ENCODE peak calls at places on chromosomes 16 and 17, in seven cellular contexts. T is cardiac muscle cell, K is stomach, W is hepatocyte, J is transverse colon, L is Caco-2, X is coronary artery. Q is an unnamed sample.

GRCh38 chr17:21098934-21099687 is 27.7 kb upstream of the DHRS7B start:
- DNase-seq in T (peak; percentile 72), K (peak; percentile 62), W (peak; percentile 84), J (peak; percentile 56), L (peak; percentile 90), X (no peak), Q (peak; percentile 91)

GRCh38 chr17:41322264-41322902 is 6.9 kb upstream of the KRTAP17-1 start:
- DNase-seq in T (peak; percentile 67), K (no peak), W (peak; percentile 68), J (no peak), L (peak; percentile 35), X (no peak), Q (peak; percentile 49)

GRCh38 chr17:80743181-80743771 is 198.6 kb downstream of the RPTOR start:
- DNase-seq in T (no peak), K (no peak), W (no peak), J (no peak), L (no peak), X (no peak), Q (no peak)

GRCh38 chr16:25045696-25046381 is 30.7 kb upstream of the ARHGAP17 start:
- DNase-seq in T (peak; percentile 32), K (no peak), W (no peak), J (no peak), L (no peak), X (no peak), Q (no peak)

GRCh38 chr17:65174974-65175373 is 37.8 kb downstream of the RGS9 start:
- DNase-seq in T (no peak), K (no peak), W (no peak), J (no peak), L (no peak), X (no peak), Q (no peak)

GRCh38 chr17:78884876-78885667 is 17.9 kb downstream of the CEP295NL start:
- DNase-seq in T (no peak), K (no peak), W (no peak), J (no peak), L (no peak), X (no peak), Q (no peak)

GRCh38 chr17:35743911-35744328 is 9.1 kb downstream of the GAS2L2 start:
- DNase-seq in T (peak; percentile 65), K (no peak), W (peak; percentile 71), J (no peak), L (peak; percentile 70), X (no peak), Q (no peak)

GRCh38 chr17:36743130-36743529 is 141.7 kb downstream of the MRM1 start:
- DNase-seq in T (no peak), K (no peak), W (no peak), J (no peak), L (no peak), X (no peak), Q (no peak)

GRCh38 chr17:70796757-70797156 is 627.4 kb downstream of the KCNJ2 start:
- DNase-seq in T (no peak), K (no peak), W (no peak), J (no peak), L (no peak), X (no peak), Q (no peak)

GRCh38 chr17:5793899-5794298 is 209.6 kb upstream of the NLRP1 start:
- DNase-seq in T (no peak), K (no peak), W (no peak), J (no peak), L (no peak), X (peak; percentile 22), Q (no peak)

GRCh38 chr17:63333869-63334268 is 112.2 kb downstream of the CYB561 start:
- DNase-seq in T (no peak), K (no peak), W (no peak), J (no peak), L (no peak), X (no peak), Q (no peak)

GRCh38 chr17:36496018-36496789 is 9.7 kb downstream of the ZNHIT3 start:
- DNase-seq in T (no peak), K (no peak), W (no peak), J (no peak), L (no peak), X (no peak), Q (no peak)

GRCh38 chr16:57475711-57476339 is 10.5 kb downstream of the DOK4 start:
- DNase-seq in T (peak; percentile 64), K (no peak), W (peak; percentile 78), J (peak; percentile 51), L (peak; percentile 71), X (no peak), Q (peak; percentile 88)

GRCh38 chr17:1255041-1255440 is 15.2 kb upstream of the BHLHA9 start:
- DNase-seq in T (no peak), K (no peak), W (no peak), J (no peak), L (no peak), X (no peak), Q (no peak)

GRCh38 chr16:84606081-84606875 is 11.6 kb downstream of the COTL1 start:
- DNase-seq in T (no peak), K (no peak), W (no peak), J (no peak), L (no peak), X (no peak), Q (no peak)

GRCh38 chr16:3642397-3643094 is 11.9 kb upstream of the DNASE1 start:
- DNase-seq in T (peak; percentile 62), K (peak; percentile 45), W (peak; percentile 88), J (peak; percentile 42), L (peak; percentile 72), X (no peak), Q (peak; percentile 23)

GRCh38 chr16:22225060-22225459 is 19.0 kb downstream of the EEF2K start:
- DNase-seq in T (no peak), K (no peak), W (no peak), J (no peak), L (no peak), X (no peak), Q (no peak)

GRCh38 chr16:28259781-28260150 is 32.6 kb upstream of the SBK1 start:
- DNase-seq in T (no peak), K (no peak), W (no peak), J (no peak), L (no peak), X (no peak), Q (no peak)

GRCh38 chr17:78356163-78356713 is 3.6 kb downstream of the SOCS3 start:
- DNase-seq in T (peak; percentile 71), K (peak; percentile 54), W (peak; percentile 67), J (peak; percentile 81), L (no peak), X (no peak), Q (peak; percentile 93)

GRCh38 chr17:16639438-16639837 is 14.2 kb downstream of the ZNF624 start:
- DNase-seq in T (no peak), K (no peak), W (no peak), J (no peak), L (no peak), X (no peak), Q (no peak)

GRCh38 chr16:73082608-73083007 is 34.7 kb upstream of the ZFHX3 start:
- DNase-seq in T (peak; percentile 91), K (no peak), W (peak; percentile 52), J (no peak), L (no peak), X (no peak), Q (no peak)

GRCh38 chr16:3007957-3008748 is 4.6 kb upstream of the CLDN9 start:
- DNase-seq in T (no peak), K (no peak), W (peak; percentile 76), J (no peak), L (peak; percentile 67), X (no peak), Q (no peak)

GRCh38 chr16:66621973-66622372 is 17.5 kb downstream of the CMTM3 start:
- DNase-seq in T (no peak), K (no peak), W (no peak), J (no peak), L (no peak), X (peak; percentile 57), Q (no peak)

GRCh38 chr17:62854026-62854425 is 45.9 kb upstream of the MARCHF10 start:
- DNase-seq in T (no peak), K (no peak), W (no peak), J (no peak), L (no peak), X (no peak), Q (no peak)

GRCh38 chr16:87830673-87831420 is 38.5 kb downstream of the SLC7A5 start:
- DNase-seq in T (no peak), K (no peak), W (no peak), J (no peak), L (no peak), X (no peak), Q (no peak)

GRCh38 chr16:69532761-69533459 is 32.9 kb upstream of the NFAT5 start:
- DNase-seq in T (no peak), K (no peak), W (no peak), J (no peak), L (no peak), X (no peak), Q (no peak)
- TF ChIP-seq CTCF in T (no peak), K (no peak), W (no peak), J (no peak), L (no peak), X (no peak), Q (no peak)

GRCh38 chr16:58494981-58495860 is 4.7 kb upstream of the NDRG4 start:
- DNase-seq in T (peak; percentile 97), K (peak; percentile 57), W (peak; percentile 92), J (peak; percentile 43), L (peak; percentile 87), X (no peak), Q (peak; percentile 92)
- TF ChIP-seq CTCF in T (peak; percentile 80), K (no peak), W (peak; percentile 42), J (no peak), L (peak; percentile 40), X (no peak), Q (no peak)

DNA sequence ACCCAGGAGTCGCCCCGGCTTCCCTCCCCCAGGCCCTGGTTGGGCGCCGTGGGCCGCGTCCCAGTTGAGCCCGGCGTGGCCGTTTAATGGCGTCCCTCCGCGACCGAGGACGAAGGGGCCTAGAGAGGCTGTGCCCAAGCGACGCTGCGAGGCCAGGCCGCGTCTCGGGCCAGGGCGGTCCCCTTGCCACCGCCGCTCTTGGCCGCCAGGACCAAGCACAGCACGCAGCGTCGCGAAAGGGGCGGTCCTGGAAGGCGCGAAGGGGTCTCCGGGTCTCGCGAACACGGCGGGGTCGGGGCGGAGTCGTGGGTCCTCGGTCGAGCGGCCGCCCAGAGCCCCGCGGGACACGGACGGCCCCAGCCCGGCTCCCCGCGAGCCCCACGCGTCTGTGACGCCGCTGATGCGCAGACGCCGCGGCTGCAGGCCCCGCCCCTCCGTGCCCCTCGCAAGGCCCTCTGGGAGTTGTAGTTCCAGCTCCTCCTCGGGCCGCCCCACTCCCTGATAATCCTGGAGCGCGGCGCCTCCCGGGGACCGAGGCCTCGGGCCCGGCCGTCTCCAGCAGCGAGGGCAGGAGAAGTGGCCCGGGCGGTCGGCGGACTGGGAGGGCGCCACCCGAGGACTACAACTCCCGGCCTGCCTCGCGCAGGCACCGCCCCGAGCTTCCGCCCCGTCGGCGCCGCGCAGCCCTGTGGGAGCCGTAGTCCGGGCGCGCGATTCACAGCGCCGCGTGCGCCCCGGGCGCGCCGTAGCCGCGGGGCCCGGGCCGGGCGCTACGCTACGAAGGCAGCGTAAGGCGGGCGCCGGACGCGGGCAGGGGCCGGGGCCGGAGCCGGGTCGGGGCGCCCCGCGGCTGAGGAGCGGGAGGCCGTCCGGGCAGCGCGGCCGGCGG is at the start of gene CAPN15:
- DNase-seq in T (peak; percentile 94), K (peak; percentile 90), W (peak; percentile 96), J (peak; percentile 89), L (peak; percentile 92), X (peak; percentile 95), Q (peak; percentile 93)
- TF ChIP-seq CTCF in T (no peak), K (no peak), W (no peak), J (peak; percentile 45), L (no peak), X (no peak), Q (no peak)

GRCh38 chr17:57810740-57811632 is 38.9 kb downstream of the MRPS23 start:
- DNase-seq in T (peak; percentile 82), K (no peak), W (peak; percentile 30), J (peak; percentile 11), L (no peak), X (peak; percentile 77), Q (no peak)
- TF ChIP-seq CTCF in T (peak; percentile 8), K (no peak), W (no peak), J (no peak), L (no peak), X (no peak), Q (no peak)

Q was measured in GM13976.